ENCODE peak calls at places on chromosomes 11 and 22, in ten cellular contexts. W is astrocyte of the cerebellum, M is AG04450, J is AG10803, K is stomach, X is psoas muscle, R is DND-41, B is fibroblast of lung, Z is adrenal gland, Q is astrocyte of the spinal cord. E is an unnamed sample.

GRCh38 chr11:57800444-57801184 is 39.0 kb downstream of the CTNND1 start:
- DNase-seq in W (peak), M (peak), J (peak), K (no peak), X (no peak), R (peak), B (peak), Z (no peak), Q (peak), E (no peak)

GRCh38 chr11:59891781-59892181 is 13.2 kb downstream of the OOSP3 start:
- DNase-seq in W (no peak), M (no peak), J (no peak), K (no peak), X (no peak), R (no peak), B (peak), Z (no peak), Q (no peak), E (no peak)

GRCh38 chr11:1796297-1797011 is 32.7 kb upstream of the CTSD start:
- DNase-seq in W (no peak), M (no peak), J (no peak), K (no peak), X (no peak), R (no peak), B (no peak), Z (no peak), Q (no peak), E (no peak)

GRCh38 chr11:59551651-59552521 is 40.5 kb downstream of the OR4D9 start:
- DNase-seq in W (no peak), M (no peak), J (peak), K (no peak), X (no peak), R (peak), B (peak), Z (peak), Q (peak), E (peak)

GRCh38 chr22:49785841-49786451 is 41.7 kb downstream of the BRD1 start:
- DNase-seq in W (no peak), M (no peak), J (no peak), K (no peak), X (peak), R (no peak), B (no peak), Z (no peak), Q (no peak), E (no peak)

GRCh38 chr22:25048659-25049657 is 96.4 kb downstream of the KIAA1671 start:
- DNase-seq in W (peak), M (no peak), J (peak), K (peak), X (peak), R (peak), B (peak), Z (peak), Q (peak), E (no peak)

GRCh38 chr22:24482586-24482985 is 12.5 kb upstream of the UPB1 start:
- DNase-seq in W (peak), M (no peak), J (peak), K (no peak), X (no peak), R (no peak), B (peak), Z (no peak), Q (peak), E (no peak)

GRCh38 chr11:67120456-67120855 is 1.4 kb downstream of the KDM2A start:
- DNase-seq in W (no peak), M (no peak), J (no peak), K (no peak), X (no peak), R (no peak), B (no peak), Z (no peak), Q (no peak), E (no peak)

GRCh38 chr11:111331711-111332479 is 33.5 kb downstream of the POU2AF3 start:
- DNase-seq in W (no peak), M (no peak), J (peak), K (no peak), X (no peak), R (no peak), B (peak), Z (peak), Q (peak), E (no peak)

GRCh38 chr11:76810151-76810853 is 27.1 kb downstream of the TSKU start:
- DNase-seq in W (no peak), M (no peak), J (peak), K (no peak), X (no peak), R (peak), B (no peak), Z (peak), Q (no peak), E (no peak)

GRCh38 chr22:41327124-41327523 is 25.8 kb downstream of the ZC3H7B start:
- DNase-seq in W (no peak), M (no peak), J (no peak), K (no peak), X (peak), R (no peak), B (no peak), Z (no peak), Q (no peak), E (no peak)

GRCh38 chr22:22678970-22679369 is 34.6 kb downstream of the GGTLC2 start:
- DNase-seq in W (no peak), M (no peak), J (no peak), K (no peak), X (no peak), R (no peak), B (no peak), Z (no peak), Q (no peak), E (no peak)

DNA sequence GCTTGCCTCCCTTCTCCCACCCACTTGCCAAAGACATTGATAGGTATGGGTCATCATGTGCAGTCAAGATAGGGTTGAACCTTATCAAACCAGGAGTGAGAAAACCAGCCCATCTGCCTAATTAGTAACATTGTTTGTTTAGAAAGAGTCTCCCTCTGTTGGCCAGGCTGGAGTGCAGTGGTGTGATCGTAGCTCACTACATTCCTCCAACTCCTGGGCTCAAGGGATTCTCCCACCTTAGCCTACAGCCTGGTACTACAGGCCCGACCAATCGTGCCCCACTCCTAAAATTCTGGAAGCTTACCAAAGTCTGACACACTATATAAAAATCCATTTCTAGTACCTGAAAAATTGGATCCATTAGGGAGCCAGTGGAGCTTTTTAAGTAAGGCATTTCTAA is 4.5 kb downstream of the C11orf71 start:
- DNase-seq in W (no peak), M (no peak), J (no peak), K (no peak), X (no peak), R (no peak), B (no peak), Z (no peak), Q (no peak), E (no peak)
- TF ChIP-seq CTCF in W (peak), M (peak), J (peak), K (no peak), X (peak), R (peak), B (peak), Z (no peak), Q (peak), E (peak)

GRCh38 chr11:134120143-134120850 is 51.4 kb downstream of the JAM3 start:
- DNase-seq in W (peak), M (peak), J (peak), K (peak), X (peak), R (no peak), B (peak), Z (peak), Q (peak), E (peak)
- H3K4me3 ChIP-seq in W (peak), M (peak), J (peak), K (peak), X (peak), R (no peak), B (peak), Z (no peak), Q (peak), E (no peak)

GRCh38 chr11:121265586-121265985 is 27.0 kb upstream of the SC5D start:
- DNase-seq in W (no peak), M (no peak), J (no peak), K (no peak), X (no peak), R (no peak), B (no peak), Z (no peak), Q (no peak), E (no peak)
- TF ChIP-seq CTCF in W (no peak), M (no peak), J (no peak), K (no peak), X (no peak), R (no peak), B (no peak), Z (no peak), Q (no peak), E (no peak)

GRCh38 chr22:46639843-46640242 is 19.7 kb downstream of the GRAMD4 start:
- DNase-seq in W (no peak), M (no peak), J (no peak), K (no peak), X (no peak), R (no peak), B (no peak), Z (no peak), Q (peak), E (no peak)
- H3K4me3 ChIP-seq in W (no peak), M (no peak), J (no peak), K (no peak), X (no peak), R (no peak), B (no peak), Z (no peak), Q (no peak), E (no peak)

DNA sequence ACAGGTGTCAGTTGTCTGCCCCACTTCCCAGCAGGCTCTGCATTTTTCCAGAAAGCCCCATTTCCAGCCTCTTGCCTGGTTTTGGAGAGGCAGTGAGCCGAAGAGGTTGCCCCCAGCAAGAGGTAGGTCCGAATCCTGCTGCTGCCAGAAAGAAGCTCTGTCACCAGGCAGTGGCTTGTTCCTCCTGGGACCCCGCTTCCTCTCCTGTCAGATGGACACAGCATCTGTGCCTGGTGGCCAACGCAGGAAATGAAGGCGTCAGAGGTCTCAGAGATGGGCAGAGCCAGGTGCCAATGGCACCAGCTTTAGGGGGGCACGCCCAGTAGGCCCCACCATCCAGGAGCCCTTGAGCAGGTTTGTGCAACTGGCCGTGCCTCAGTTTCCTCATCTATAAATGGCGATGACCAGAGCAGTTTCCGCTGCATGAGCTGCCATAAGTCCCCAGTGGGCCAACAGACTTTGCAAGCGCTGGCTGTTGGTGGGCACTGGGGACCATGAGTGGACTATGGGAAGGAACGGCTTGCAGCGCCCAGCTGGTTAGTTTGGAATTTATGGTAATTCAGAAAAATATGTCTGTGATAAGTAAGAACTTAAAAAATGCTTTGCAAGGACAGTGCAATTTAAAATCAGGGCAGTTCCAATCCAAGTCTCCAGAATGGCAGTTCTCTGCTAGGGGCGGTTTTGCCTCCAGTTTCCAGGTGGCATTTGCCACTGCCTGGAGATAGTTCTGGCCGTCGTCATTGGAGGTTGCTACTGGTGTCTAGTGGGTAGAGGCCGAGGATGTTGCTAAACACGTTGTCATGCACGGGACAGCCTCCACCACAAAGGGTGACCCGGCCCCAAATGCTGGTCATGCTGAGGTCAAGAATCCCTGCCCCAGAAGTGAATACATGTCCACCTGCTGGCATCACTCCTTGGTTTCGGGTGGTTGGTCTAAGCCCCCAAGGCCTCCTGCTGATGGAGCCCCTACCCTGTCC is 2.3 kb upstream of the OSBPL5 start:
- DNase-seq in W (no peak), M (no peak), J (no peak), K (no peak), X (no peak), R (no peak), B (no peak), Z (no peak), Q (no peak), E (no peak)
- TF ChIP-seq CTCF in W (no peak), M (no peak), J (peak), K (no peak), X (no peak), R (no peak), B (no peak), Z (no peak), Q (no peak), E (no peak)

GRCh38 chr22:30210235-30210831 is 36.2 kb downstream of the LIF start:
- DNase-seq in W (no peak), M (no peak), J (no peak), K (peak), X (no peak), R (no peak), B (peak), Z (no peak), Q (peak), E (no peak)

GRCh38 chr22:30212996-30213441 is 33.5 kb downstream of the LIF start:
- DNase-seq in W (peak), M (no peak), J (peak), K (no peak), X (no peak), R (peak), B (no peak), Z (no peak), Q (no peak), E (peak)

GRCh38 chr22:30211124-30211820 is 35.3 kb downstream of the LIF start:
- DNase-seq in W (no peak), M (no peak), J (no peak), K (no peak), X (no peak), R (no peak), B (no peak), Z (no peak), Q (no peak), E (no peak)

GRCh38 chr22:30214703-30215405 is 31.7 kb downstream of the LIF start:
- DNase-seq in W (no peak), M (no peak), J (no peak), K (no peak), X (no peak), R (peak), B (no peak), Z (no peak), Q (no peak), E (no peak)

DNA sequence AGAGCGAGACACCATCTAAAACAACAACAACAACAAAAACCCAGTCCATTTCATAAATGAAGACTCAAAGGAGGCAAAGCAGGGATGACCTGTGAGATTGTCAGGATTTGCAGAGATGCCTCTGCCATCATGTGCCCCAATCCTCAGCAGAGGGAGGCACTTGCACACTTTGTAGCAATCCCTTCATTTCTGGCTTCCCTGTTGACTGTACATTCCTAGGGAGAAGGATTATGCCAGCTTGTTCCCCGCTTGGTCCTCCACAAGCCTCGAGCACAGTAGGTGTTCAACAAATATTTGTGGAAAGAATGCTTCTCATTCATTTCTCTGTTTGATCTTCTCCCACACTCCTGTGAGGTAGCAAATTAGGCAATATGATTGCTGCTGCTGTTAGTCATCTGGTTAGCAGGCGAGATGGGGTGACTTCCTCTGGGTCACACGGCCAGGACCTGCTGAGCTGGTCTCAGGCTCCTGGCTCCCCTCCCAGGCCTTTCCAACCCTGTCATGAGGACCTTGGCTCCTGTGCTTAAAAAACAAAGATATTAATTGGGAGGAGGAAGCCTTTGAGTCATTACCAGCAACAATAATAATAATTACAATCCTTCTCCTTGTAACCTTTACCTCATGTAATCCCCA is 34.1 kb downstream of the LIF start:
- DNase-seq in W (peak), M (peak), J (peak), K (peak), X (peak), R (no peak), B (peak), Z (peak), Q (peak), E (peak)
- H3K4me3 ChIP-seq in W (no peak), M (no peak), J (no peak), K (no peak), X (no peak), R (no peak), B (no peak), Z (no peak), Q (no peak), E (no peak)

GRCh38 chr11:100833276-100833675 is 146.2 kb downstream of the ARHGAP42 start:
- DNase-seq in W (no peak), M (no peak), J (no peak), K (no peak), X (no peak), R (no peak), B (no peak), Z (no peak), Q (no peak), E (no peak)
- TF ChIP-seq CTCF in W (no peak), M (no peak), J (no peak), K (no peak), X (no peak), R (no peak), B (no peak), Z (no peak), Q (no peak), E (no peak)

GRCh38 chr11:128480665-128481064 is 106.7 kb downstream of the ETS1 start:
- DNase-seq in W (no peak), M (no peak), J (peak), K (no peak), X (no peak), R (no peak), B (no peak), Z (no peak), Q (no peak), E (no peak)
- H3K4me3 ChIP-seq in W (no peak), M (no peak), J (no peak), K (no peak), X (no peak), R (no peak), B (no peak), Z (no peak), Q (no peak), E (no peak)

E was measured in AG04449.